ENCODE peak calls at places on chromosomes 11 and 22, in ten cellular contexts. One of them, this sample, is unnamed.
A peak's percentile ranks its signal among the peaks of the same experiment; 100 is the strongest.

GRCh38 chr11:117144477-117145392 is 648 bp downstream of the PAFAH1B2 start:
- DNase-seq in MG63: peak; percentile 70
- DNase-seq in right atrium auricular region: peak; percentile 78
- DNase-seq in stimulated activated CD4-positive, alpha-beta T cell treated with anti-CD3 and anti-CD28 coated beads, TNF-alpha, amount 100 ng/mL, for 48 hours: peak; percentile 15
- DNase-seq in left cardiac atrium: peak; percentile 71
- DNase-seq in activated naive CD4-positive, alpha-beta T cell: no peak
- DNase-seq in HuH-7.5: peak; percentile 49
- DNase-seq in NCI-H1930: peak; percentile 50
- DNase-seq in prostate gland: peak; percentile 44
- DNase-seq in H54: peak; percentile 33
- DNase-seq in this sample: peak; percentile 46

GRCh38 chr11:78460468-78460867 is 42.8 kb upstream of the GAB2 start:
- DNase-seq in NCI-H1930: no peak
- DNase-seq in prostate gland: no peak
- DNase-seq in HuH-7.5: no peak
- DNase-seq in activated naive CD4-positive, alpha-beta T cell: no peak
- DNase-seq in right atrium auricular region: no peak
- DNase-seq in MG63: no peak
- DNase-seq in H54: peak; percentile 11
- DNase-seq in stimulated activated CD4-positive, alpha-beta T cell treated with anti-CD3 and anti-CD28 coated beads, TNF-alpha, amount 100 ng/mL, for 48 hours: no peak
- DNase-seq in left cardiac atrium: no peak
- DNase-seq in this sample: no peak

GRCh38 chr11:2525166-2525861 is 80.5 kb downstream of the KCNQ1 start:
- DNase-seq in H54: no peak
- DNase-seq in stimulated activated CD4-positive, alpha-beta T cell treated with anti-CD3 and anti-CD28 coated beads, TNF-alpha, amount 100 ng/mL, for 48 hours: no peak
- DNase-seq in NCI-H1930: no peak
- DNase-seq in MG63: no peak
- DNase-seq in left cardiac atrium: peak; percentile 15
- DNase-seq in prostate gland: no peak
- DNase-seq in HuH-7.5: no peak
- DNase-seq in activated naive CD4-positive, alpha-beta T cell: no peak
- DNase-seq in right atrium auricular region: no peak
- DNase-seq in this sample: no peak

GRCh38 chr11:45021692-45022130 is 71.0 kb upstream of the TP53I11 start:
- DNase-seq in right atrium auricular region: peak; percentile 82
- DNase-seq in H54: no peak
- DNase-seq in prostate gland: no peak
- DNase-seq in NCI-H1930: no peak
- DNase-seq in MG63: peak; percentile 87
- DNase-seq in stimulated activated CD4-positive, alpha-beta T cell treated with anti-CD3 and anti-CD28 coated beads, TNF-alpha, amount 100 ng/mL, for 48 hours: no peak
- DNase-seq in activated naive CD4-positive, alpha-beta T cell: no peak
- DNase-seq in HuH-7.5: no peak
- DNase-seq in left cardiac atrium: peak; percentile 76
- DNase-seq in this sample: peak; percentile 73

GRCh38 chr11:64062185-64063039 is 26.7 kb downstream of the FLRT1 start:
- DNase-seq in right atrium auricular region: no peak
- DNase-seq in left cardiac atrium: no peak
- DNase-seq in prostate gland: no peak
- DNase-seq in H54: no peak
- DNase-seq in HuH-7.5: no peak
- DNase-seq in MG63: no peak
- DNase-seq in stimulated activated CD4-positive, alpha-beta T cell treated with anti-CD3 and anti-CD28 coated beads, TNF-alpha, amount 100 ng/mL, for 48 hours: no peak
- DNase-seq in activated naive CD4-positive, alpha-beta T cell: no peak
- DNase-seq in NCI-H1930: no peak
- DNase-seq in this sample: no peak

GRCh38 chr11:3021125-3021524 is 29.0 kb upstream of the NAP1L4 start:
- DNase-seq in activated naive CD4-positive, alpha-beta T cell: no peak
- DNase-seq in NCI-H1930: no peak
- DNase-seq in H54: no peak
- DNase-seq in HuH-7.5: peak; percentile 62
- DNase-seq in left cardiac atrium: no peak
- DNase-seq in stimulated activated CD4-positive, alpha-beta T cell treated with anti-CD3 and anti-CD28 coated beads, TNF-alpha, amount 100 ng/mL, for 48 hours: no peak
- DNase-seq in MG63: peak; percentile 27
- DNase-seq in right atrium auricular region: no peak
- DNase-seq in prostate gland: peak; percentile 47
- DNase-seq in this sample: peak; percentile 31

GRCh38 chr22:40462195-40462988 is 92.0 kb downstream of the SGSM3 start:
- DNase-seq in right atrium auricular region: no peak
- DNase-seq in stimulated activated CD4-positive, alpha-beta T cell treated with anti-CD3 and anti-CD28 coated beads, TNF-alpha, amount 100 ng/mL, for 48 hours: peak; percentile 19
- DNase-seq in left cardiac atrium: no peak
- DNase-seq in H54: no peak
- DNase-seq in activated naive CD4-positive, alpha-beta T cell: no peak
- DNase-seq in NCI-H1930: no peak
- DNase-seq in MG63: no peak
- DNase-seq in prostate gland: no peak
- DNase-seq in HuH-7.5: no peak
- DNase-seq in this sample: no peak

GRCh38 chr11:76314741-76315090 is 66.2 kb downstream of the THAP12 start:
- DNase-seq in right atrium auricular region: no peak
- DNase-seq in stimulated activated CD4-positive, alpha-beta T cell treated with anti-CD3 and anti-CD28 coated beads, TNF-alpha, amount 100 ng/mL, for 48 hours: no peak
- DNase-seq in NCI-H1930: no peak
- DNase-seq in left cardiac atrium: no peak
- DNase-seq in H54: peak; percentile 49
- DNase-seq in MG63: peak; percentile 49
- DNase-seq in activated naive CD4-positive, alpha-beta T cell: no peak
- DNase-seq in prostate gland: no peak
- DNase-seq in HuH-7.5: no peak
- DNase-seq in this sample: no peak

GRCh38 chr11:13229675-13230359 is 47.8 kb upstream of the BMAL1 start:
- DNase-seq in prostate gland: no peak
- DNase-seq in HuH-7.5: no peak
- DNase-seq in stimulated activated CD4-positive, alpha-beta T cell treated with anti-CD3 and anti-CD28 coated beads, TNF-alpha, amount 100 ng/mL, for 48 hours: no peak
- DNase-seq in right atrium auricular region: no peak
- DNase-seq in left cardiac atrium: no peak
- DNase-seq in MG63: no peak
- DNase-seq in activated naive CD4-positive, alpha-beta T cell: no peak
- DNase-seq in H54: no peak
- DNase-seq in NCI-H1930: no peak
- DNase-seq in this sample: no peak

GRCh38 chr22:31870890-31871289 is 73.4 kb upstream of the YWHAH start:
- DNase-seq in HuH-7.5: no peak
- DNase-seq in H54: no peak
- DNase-seq in right atrium auricular region: no peak
- DNase-seq in left cardiac atrium: no peak
- DNase-seq in MG63: no peak
- DNase-seq in stimulated activated CD4-positive, alpha-beta T cell treated with anti-CD3 and anti-CD28 coated beads, TNF-alpha, amount 100 ng/mL, for 48 hours: no peak
- DNase-seq in prostate gland: peak; percentile 30
- DNase-seq in activated naive CD4-positive, alpha-beta T cell: no peak
- DNase-seq in NCI-H1930: no peak
- DNase-seq in this sample: no peak

GRCh38 chr11:12019337-12019736 is 10.9 kb upstream of the DKK3 start:
- DNase-seq in prostate gland: peak; percentile 51
- DNase-seq in H54: no peak
- DNase-seq in activated naive CD4-positive, alpha-beta T cell: no peak
- DNase-seq in HuH-7.5: no peak
- DNase-seq in NCI-H1930: no peak
- DNase-seq in left cardiac atrium: peak; percentile 66
- DNase-seq in MG63: peak; percentile 15
- DNase-seq in right atrium auricular region: no peak
- DNase-seq in stimulated activated CD4-positive, alpha-beta T cell treated with anti-CD3 and anti-CD28 coated beads, TNF-alpha, amount 100 ng/mL, for 48 hours: no peak
- DNase-seq in this sample: no peak

GRCh38 chr11:12205330-12205729 is 94.9 kb downstream of the MICAL2 start:
- DNase-seq in left cardiac atrium: no peak
- DNase-seq in prostate gland: no peak
- DNase-seq in MG63: peak; percentile 28
- DNase-seq in HuH-7.5: no peak
- DNase-seq in NCI-H1930: no peak
- DNase-seq in H54: no peak
- DNase-seq in activated naive CD4-positive, alpha-beta T cell: no peak
- DNase-seq in right atrium auricular region: no peak
- DNase-seq in stimulated activated CD4-positive, alpha-beta T cell treated with anti-CD3 and anti-CD28 coated beads, TNF-alpha, amount 100 ng/mL, for 48 hours: no peak
- DNase-seq in this sample: no peak

GRCh38 chr11:3605721-3606324 is 36.0 kb downstream of the ART5 start:
- DNase-seq in H54: no peak
- DNase-seq in prostate gland: peak; percentile 36
- DNase-seq in activated naive CD4-positive, alpha-beta T cell: no peak
- DNase-seq in NCI-H1930: no peak
- DNase-seq in left cardiac atrium: no peak
- DNase-seq in MG63: no peak
- DNase-seq in HuH-7.5: no peak
- DNase-seq in right atrium auricular region: no peak
- DNase-seq in stimulated activated CD4-positive, alpha-beta T cell treated with anti-CD3 and anti-CD28 coated beads, TNF-alpha, amount 100 ng/mL, for 48 hours: no peak
- DNase-seq in this sample: no peak

GRCh38 chr11:36492724-36493304 is 17.3 kb downstream of the TRAF6 start:
- DNase-seq in activated naive CD4-positive, alpha-beta T cell: no peak
- DNase-seq in HuH-7.5: no peak
- DNase-seq in stimulated activated CD4-positive, alpha-beta T cell treated with anti-CD3 and anti-CD28 coated beads, TNF-alpha, amount 100 ng/mL, for 48 hours: no peak
- DNase-seq in right atrium auricular region: no peak
- DNase-seq in MG63: no peak
- DNase-seq in prostate gland: no peak
- DNase-seq in NCI-H1930: no peak
- DNase-seq in H54: no peak
- DNase-seq in left cardiac atrium: no peak
- DNase-seq in this sample: peak; percentile 14

GRCh38 chr11:86138958-86139357 is 70.1 kb upstream of the PICALM start:
- DNase-seq in activated naive CD4-positive, alpha-beta T cell: no peak
- DNase-seq in left cardiac atrium: no peak
- DNase-seq in MG63: no peak
- DNase-seq in right atrium auricular region: no peak
- DNase-seq in HuH-7.5: no peak
- DNase-seq in prostate gland: no peak
- DNase-seq in NCI-H1930: no peak
- DNase-seq in H54: no peak
- DNase-seq in stimulated activated CD4-positive, alpha-beta T cell treated with anti-CD3 and anti-CD28 coated beads, TNF-alpha, amount 100 ng/mL, for 48 hours: no peak
- DNase-seq in this sample: no peak

This sample was measured in NCI-H1105.